ENCODE peak calls at places on chromosome 17, in five cellular contexts. X is CD8-positive, alpha-beta T cell; F is AG04449; T is brain microvascular endothelial cell; D is A549. J is an unnamed sample.

GRCh38 chr17:40069751-40070643 is 7.2 kb downstream of the THRA start:
- DNase-seq in X (peak), F (no peak), T (peak), D (peak), J (no peak)

GRCh38 chr17:46191332-46192210 is 1.7 kb downstream of the KANSL1 start:
- DNase-seq in X (no peak), F (no peak), T (no peak), D (peak), J (no peak)

GRCh38 chr17:28741358-28742349 is 2.2 kb upstream of the TRAF4 start:
- DNase-seq in X (no peak), F (no peak), T (no peak), D (no peak), J (no peak)

GRCh38 chr17:2003525-2003924 is 21.6 kb downstream of the RTN4RL1 start:
- DNase-seq in X (no peak), F (no peak), T (no peak), D (no peak), J (no peak)

GRCh38 chr17:73293480-73293911 is 18.3 kb downstream of the CDC42EP4 start:
- DNase-seq in X (no peak), F (no peak), T (peak), D (no peak), J (no peak)

GRCh38 chr17:15261063-15261817 is 3.9 kb downstream of the PMP22 start:
- DNase-seq in X (no peak), F (no peak), T (peak), D (peak), J (no peak)

GRCh38 chr17:12282056-12282455 is 261.4 kb downstream of the MAP2K4 start:
- DNase-seq in X (no peak), F (peak), T (peak), D (peak), J (peak)

GRCh38 chr17:64707077-64707591 is 45.0 kb upstream of the SMURF2 start:
- DNase-seq in X (no peak), F (peak), T (peak), D (peak), J (peak)

GRCh38 chr17:6110088-6110487 is 39.9 kb downstream of the WSCD1 start:
- DNase-seq in X (no peak), F (no peak), T (no peak), D (no peak), J (no peak)

GRCh38 chr17:1022278-1023024 is 25.5 kb downstream of the TIMM22 start:
- DNase-seq in X (no peak), F (no peak), T (no peak), D (no peak), J (no peak)

GRCh38 chr17:31544186-31544585 is 152.7 kb downstream of the RAB11FIP4 start:
- DNase-seq in X (no peak), F (no peak), T (no peak), D (no peak), J (no peak)
- H3K4me3 ChIP-seq in X (no peak), F (no peak), T (no peak), D (no peak), J (no peak)

DNA sequence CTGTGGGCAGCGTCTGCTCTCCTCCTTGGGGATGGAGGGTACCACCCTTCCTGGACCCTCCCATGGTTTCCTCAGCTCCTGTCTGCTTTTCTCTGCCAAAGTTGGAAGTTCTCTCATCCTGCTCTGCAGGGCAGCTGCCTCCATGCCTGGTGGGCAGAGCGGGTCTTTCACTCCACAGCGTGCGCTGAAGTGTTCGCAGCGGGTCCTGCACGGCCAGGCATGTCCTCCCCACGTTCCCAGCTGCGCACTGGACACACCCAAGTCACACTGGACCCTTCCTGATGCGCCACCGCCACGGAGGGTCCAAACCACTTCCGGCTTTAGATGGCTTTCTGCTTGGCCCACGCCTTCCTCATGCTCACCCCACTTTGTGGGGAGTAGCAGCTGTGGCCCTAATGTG is 33.7 kb upstream of the NPTX1 start:
- DNase-seq in X (no peak), F (no peak), T (no peak), D (no peak), J (no peak)
- TF ChIP-seq CTCF in X (no peak), F (no peak), T (no peak), D (no peak), J (no peak)

DNA sequence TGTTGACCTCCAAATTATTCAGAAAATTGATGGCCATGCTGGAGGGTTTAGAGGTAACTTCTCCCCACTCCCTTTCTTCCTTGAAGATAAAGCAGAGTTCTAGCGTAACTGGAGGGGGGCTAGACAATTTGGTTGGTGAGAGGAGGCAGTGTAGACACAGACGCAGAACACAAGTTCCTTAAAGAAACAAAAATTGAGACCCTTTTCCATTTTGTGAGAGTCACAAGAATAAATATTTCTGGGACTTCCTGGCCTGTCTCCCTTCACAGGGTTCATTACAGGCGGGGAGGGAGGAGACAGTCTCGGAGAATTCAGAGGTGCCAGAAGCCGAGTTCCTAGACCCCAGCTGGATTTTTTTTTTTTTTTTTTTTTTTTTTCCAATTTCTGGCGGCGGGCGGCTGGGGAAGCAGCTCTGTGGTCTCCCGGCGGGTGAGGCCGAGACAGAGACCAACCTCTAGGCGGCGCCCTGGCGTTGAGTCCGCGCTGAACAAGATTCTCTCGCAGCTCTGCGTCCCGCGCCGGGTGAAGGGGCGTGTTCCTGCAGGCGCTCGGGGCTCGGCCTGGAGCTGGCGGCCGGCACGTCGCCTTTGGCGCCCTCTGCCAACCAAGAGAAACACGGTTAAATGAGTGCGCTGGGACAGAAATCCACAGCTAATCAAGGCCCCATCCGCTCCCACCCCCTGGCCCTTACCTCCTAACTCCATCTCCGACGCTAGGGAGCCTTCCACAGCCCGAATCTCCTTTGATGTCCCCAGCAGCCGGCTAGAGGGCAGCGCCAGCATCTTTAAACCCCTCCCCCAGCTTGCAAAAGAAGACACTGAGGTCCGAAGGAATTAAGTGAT is 10.2 kb upstream of the HOXB9 start:
- DNase-seq in X (peak), F (no peak), T (no peak), D (peak), J (peak)
- H3K4me3 ChIP-seq in X (peak), F (no peak), T (no peak), D (no peak), J (no peak)

GRCh38 chr17:56676807-56677206 is 83.3 kb downstream of the NOG start:
- DNase-seq in X (no peak), F (no peak), T (no peak), D (no peak), J (no peak)
- TF ChIP-seq CTCF in X (no peak), F (no peak), T (peak), D (peak), J (no peak)

DNA sequence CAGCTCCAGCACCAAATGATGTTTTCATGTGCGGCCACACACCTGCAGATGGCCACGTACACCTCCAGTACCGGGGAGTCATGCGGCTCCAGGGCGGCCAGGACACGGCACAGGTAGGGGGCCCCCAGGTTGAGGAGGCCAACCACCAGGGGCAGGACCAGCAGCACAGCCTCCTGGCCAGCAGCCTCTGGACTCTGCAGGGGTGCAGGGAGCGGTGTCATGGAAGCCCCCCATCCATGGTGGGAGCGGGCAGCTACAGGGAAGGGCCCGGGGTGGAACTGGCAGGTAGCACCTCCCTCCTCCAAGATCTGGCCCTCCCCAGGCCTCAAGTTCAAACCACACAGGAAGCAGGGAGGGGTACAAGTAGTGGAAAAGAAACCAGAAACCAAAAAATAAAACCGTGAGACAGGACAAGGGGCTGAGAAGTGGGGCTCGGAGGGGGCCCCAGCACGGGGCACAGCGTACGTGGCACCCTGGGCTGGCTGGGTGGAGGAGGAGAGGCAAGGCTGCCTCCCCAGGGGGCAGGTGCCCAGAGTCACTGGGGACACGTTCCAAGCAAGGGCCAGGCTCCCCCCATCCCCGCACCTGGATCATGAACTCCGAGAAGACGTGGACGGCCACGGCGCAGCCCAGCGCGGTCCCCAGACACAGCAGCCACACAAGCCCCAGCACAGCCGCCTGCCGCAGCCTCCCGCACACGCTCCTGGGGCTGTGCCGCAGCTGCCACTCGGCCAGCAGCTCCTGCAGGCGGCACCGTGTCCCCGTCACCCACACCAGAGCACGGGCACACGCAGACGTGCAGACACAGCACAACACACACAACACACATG is 7.4 kb downstream of the TMC6 start:
- DNase-seq in X (peak), F (no peak), T (no peak), D (no peak), J (no peak)
- H3K4me3 ChIP-seq in X (peak), F (no peak), T (no peak), D (no peak), J (no peak)

GRCh38 chr17:71759422-71760060 is 361.3 kb upstream of the SOX9 start:
- DNase-seq in X (no peak), F (no peak), T (no peak), D (no peak), J (no peak)

GRCh38 chr17:71762526-71762925 is 358.3 kb upstream of the SOX9 start:
- DNase-seq in X (no peak), F (no peak), T (no peak), D (no peak), J (no peak)

GRCh38 chr17:71765437-71765836 is 355.4 kb upstream of the SOX9 start:
- DNase-seq in X (no peak), F (no peak), T (no peak), D (no peak), J (no peak)

GRCh38 chr17:71760062-71760720 is 360.6 kb upstream of the SOX9 start:
- DNase-seq in X (no peak), F (no peak), T (no peak), D (no peak), J (no peak)

DNA sequence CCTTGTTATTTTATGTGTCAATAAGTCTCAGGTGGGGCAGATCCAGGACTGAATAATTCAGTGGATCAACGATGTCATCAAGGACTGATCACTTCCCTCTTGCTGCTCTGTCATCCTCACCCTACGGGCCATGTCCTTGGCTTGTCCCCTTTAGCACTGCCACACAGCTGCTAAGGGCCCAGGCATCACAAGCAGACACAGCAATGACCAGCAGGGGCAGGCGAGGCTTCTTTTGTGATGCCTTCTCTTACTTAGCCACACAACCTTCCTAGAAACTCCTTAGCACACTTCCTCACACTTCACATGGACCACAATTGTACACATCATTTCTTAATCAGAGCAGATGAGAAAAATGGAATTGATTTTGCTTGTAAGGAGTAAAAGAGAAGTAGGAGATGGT is 356.3 kb upstream of the SOX9 start:
- DNase-seq in X (no peak), F (no peak), T (peak), D (peak), J (no peak)
- TF ChIP-seq CTCF in X (no peak), F (no peak), T (peak), D (peak), J (peak)

DNA sequence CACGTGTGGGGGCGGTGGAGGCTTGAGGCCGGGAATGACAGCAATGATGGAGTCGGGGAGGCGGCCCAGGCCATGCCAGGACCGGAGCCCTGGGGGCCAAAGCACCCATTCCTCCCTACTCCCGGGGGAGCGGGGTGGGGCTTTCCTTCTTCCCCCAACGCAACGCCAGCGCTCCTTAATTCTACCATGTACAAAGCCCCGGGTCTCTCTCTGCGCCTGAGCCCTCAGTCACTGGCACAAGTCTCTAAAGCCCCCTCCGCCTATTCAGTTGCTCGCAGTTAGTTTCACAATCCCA is 241 bp upstream of the RNF227 start:
- DNase-seq in X (no peak), F (no peak), T (no peak), D (no peak), J (no peak)
- H3K4me3 ChIP-seq in X (peak), F (peak), T (peak), D (peak), J (peak)